ENCODE peak calls at places on chromosome 21, in nine cellular contexts. V is activated effector memory CD4-positive, alpha-beta T cell treated with anti-CD3 and anti-CD28 coated beads, Interleukin-2, amount 50 U/mL, for 16 hours; F is stimulated activated naive CD8-positive, alpha-beta T cell treated with anti-CD3 and anti-CD28 coated beads, Interleukin-15, amount 100 ng/mL, for 72 hours; D is CD4-positive, alpha-beta memory T cell; G is AG08396; U is stimulated activated CD4-positive, alpha-beta T cell treated with anti-CD3 and anti-CD28 coated beads, Interleukin-4, amount 100 ng/mL, for 48 hours; I is NCI-H1930; B is Calu3; J is sigmoid colon. Z is an unnamed sample.

GRCh38 chr21:28883931-28884330 is 108.7 kb downstream of the LTN1 start:
- DNase-seq in F (no peak), U (no peak), B (no peak), V (no peak), G (no peak), J (no peak), I (no peak), D (no peak), Z (no peak)

GRCh38 chr21:35314896-35315582 is 265.9 kb upstream of the RUNX1 start:
- DNase-seq in B (no peak), D (no peak), I (no peak), G (no peak), U (no peak), J (peak; percentile 73), V (no peak), F (no peak), Z (no peak)

GRCh38 chr21:32335601-32336575 is 37.2 kb downstream of the MRAP start:
- DNase-seq in J (no peak), D (no peak), B (no peak), F (no peak), U (no peak), I (no peak), G (no peak), V (peak; percentile 36), Z (peak; percentile 43)

GRCh38 chr21:36718951-36719501 is 20.1 kb downstream of the SIM2 start:
- DNase-seq in U (no peak), G (no peak), I (no peak), D (no peak), V (peak; percentile 56), F (no peak), B (peak; percentile 82), J (peak; percentile 61), Z (peak; percentile 72)

GRCh38 chr21:31781737-31782136 is 49.8 kb upstream of the SCAF4 start:
- DNase-seq in V (no peak), D (no peak), G (peak; percentile 38), U (no peak), B (no peak), J (peak; percentile 66), I (no peak), F (no peak), Z (no peak)

GRCh38 chr21:32088471-32088870 is 190.4 kb downstream of the MIS18A start:
- DNase-seq in I (no peak), D (no peak), U (no peak), V (no peak), F (no peak), G (no peak), J (no peak), B (no peak), Z (peak; percentile 29)

GRCh38 chr21:44059710-44060109 is 47.5 kb upstream of the PWP2 start:
- DNase-seq in D (no peak), B (no peak), F (no peak), I (no peak), J (no peak), V (no peak), U (no peak), G (no peak), Z (no peak)

GRCh38 chr21:32306021-32306780 is 7.5 kb downstream of the MRAP start:
- DNase-seq in G (no peak), I (no peak), F (no peak), J (no peak), U (no peak), V (no peak), D (no peak), B (no peak), Z (peak; percentile 92)

GRCh38 chr21:33412832-33413519 is 9.8 kb downstream of the IFNGR2 start:
- DNase-seq in G (no peak), F (no peak), V (no peak), U (no peak), I (no peak), B (peak; percentile 46), D (no peak), J (no peak), Z (peak; percentile 82)

GRCh38 chr21:36646645-36647044 is 52.3 kb upstream of the SIM2 start:
- DNase-seq in F (no peak), V (no peak), I (no peak), B (no peak), U (no peak), G (no peak), J (no peak), D (no peak), Z (no peak)

GRCh38 chr21:31514598-31514997 is 144.9 kb upstream of the SOD1 start:
- DNase-seq in D (no peak), F (no peak), I (no peak), B (peak; percentile 34), J (no peak), G (no peak), V (no peak), U (no peak), Z (peak; percentile 94)

GRCh38 chr21:45615145-45615711 is 28.3 kb upstream of the PCBP3 start:
- DNase-seq in U (peak; percentile 66), D (peak; percentile 91), F (peak; percentile 66), V (peak; percentile 95), I (no peak), J (peak; percentile 58), G (no peak), B (no peak), Z (peak; percentile 49)

GRCh38 chr21:44564099-44564498 is 5.5 kb upstream of the KRTAP10-3 start:
- DNase-seq in D (no peak), V (no peak), F (no peak), G (no peak), J (no peak), U (no peak), B (no peak), I (no peak), Z (no peak)

Z was measured in islet precursor cell.